ENCODE peak calls at places on chromosomes 1 and 21, in seven cellular contexts. F is lower lobe of right lung, X is NT2/D1, R is body of pancreas, J is bronchial epithelial cell, Y is mucosa of descending colon, P is cardiac muscle cell. M is an unnamed sample.

GRCh38 chr1:145926706-145927072 is 595 bp downstream of the RBM8A start:
- DNase-seq in F (no peak), X (no peak), R (peak; percentile 10), J (no peak), Y (no peak), P (no peak), M (no peak)

GRCh38 chr1:234400773-234401172 is 27.5 kb downstream of the COA6 start:
- DNase-seq in F (no peak), X (no peak), R (no peak), J (no peak), Y (no peak), P (peak; percentile 12), M (no peak)

GRCh38 chr1:36359911-36360310 is 25.8 kb downstream of the STK40 start:
- DNase-seq in F (no peak), X (no peak), R (no peak), J (peak; percentile 94), Y (no peak), P (no peak), M (peak; percentile 58)

GRCh38 chr1:156414440-156415064 is 45.5 kb downstream of the RHBG start:
- DNase-seq in F (no peak), X (no peak), R (no peak), J (no peak), Y (no peak), P (no peak), M (no peak)

GRCh38 chr1:5889901-5890300 is 102.3 kb downstream of the NPHP4 start:
- DNase-seq in F (peak; percentile 9), X (no peak), R (no peak), J (no peak), Y (no peak), P (peak; percentile 4), M (no peak)

GRCh38 chr1:157966034-157966671 is 27.3 kb upstream of the KIRREL1 start:
- DNase-seq in F (no peak), X (no peak), R (peak; percentile 82), J (no peak), Y (peak; percentile 67), P (peak; percentile 64), M (no peak)

GRCh38 chr1:178693368-178693767 is 31.7 kb upstream of the RALGPS2 start:
- DNase-seq in F (no peak), X (peak; percentile 25), R (no peak), J (no peak), Y (no peak), P (peak; percentile 37), M (no peak)

GRCh38 chr1:115423776-115424175 is 85.7 kb upstream of the NGF start:
- DNase-seq in F (no peak), X (no peak), R (no peak), J (peak; percentile 16), Y (no peak), P (no peak), M (no peak)

GRCh38 chr1:117653732-117654484 is 48.1 kb downstream of the TENT5C start:
- DNase-seq in F (no peak), X (no peak), R (no peak), J (no peak), Y (no peak), P (no peak), M (no peak)

GRCh38 chr1:26165126-26165892 is 3.5 kb downstream of the C1orf232 start:
- DNase-seq in F (no peak), X (no peak), R (no peak), J (no peak), Y (no peak), P (no peak), M (no peak)

GRCh38 chr1:206495011-206495461 is 12.3 kb upstream of the RASSF5 start:
- DNase-seq in F (no peak), X (no peak), R (peak; percentile 51), J (no peak), Y (no peak), P (no peak), M (no peak)

GRCh38 chr1:31672988-31673387 is 28.3 kb upstream of the PEF1 start:
- DNase-seq in F (no peak), X (no peak), R (no peak), J (no peak), Y (no peak), P (no peak), M (no peak)

GRCh38 chr1:175204285-175204684 is 11.7 kb upstream of the KIAA0040 start:
- DNase-seq in F (no peak), X (no peak), R (no peak), J (no peak), Y (no peak), P (no peak), M (no peak)

GRCh38 chr1:243851129-243851756 is 1.2 kb upstream of the AKT3 start:
- DNase-seq in F (no peak), X (peak; percentile 11), R (peak; percentile 52), J (peak; percentile 6), Y (peak; percentile 34), P (no peak), M (no peak)

GRCh38 chr1:225655509-225656258 is 2.8 kb upstream of the ENAH start:
- DNase-seq in F (no peak), X (no peak), R (peak; percentile 64), J (peak; percentile 99), Y (peak; percentile 39), P (peak; percentile 97), M (peak; percentile 90)

GRCh38 chr1:183842817-183843187 is 37.9 kb downstream of the RGL1 start:
- DNase-seq in F (no peak), X (no peak), R (no peak), J (no peak), Y (no peak), P (no peak), M (no peak)

GRCh38 chr1:36088265-36088576 is 471 bp upstream of the ADPRS start:
- DNase-seq in F (no peak), X (no peak), R (no peak), J (no peak), Y (no peak), P (no peak), M (no peak)

GRCh38 chr1:221335161-221336101 is 406.5 kb downstream of the DUSP10 start:
- DNase-seq in F (no peak), X (no peak), R (peak; percentile 44), J (peak; percentile 7), Y (peak; percentile 11), P (peak; percentile 78), M (peak; percentile 68)

GRCh38 chr1:187960125-187960638 is 1131.4 kb downstream of the PLA2G4A start:
- DNase-seq in F (no peak), X (no peak), R (no peak), J (no peak), Y (no peak), P (no peak), M (no peak)

GRCh38 chr1:17347769-17348592 is 24.0 kb upstream of the PADI6 start:
- DNase-seq in F (peak; percentile 26), X (no peak), R (no peak), J (peak; percentile 98), Y (no peak), P (peak; percentile 36), M (peak; percentile 70)

GRCh38 chr1:147771216-147772125 is 11.1 kb upstream of the GJA5 start:
- DNase-seq in F (no peak), X (no peak), R (no peak), J (peak; percentile 68), Y (no peak), P (peak; percentile 14), M (peak; percentile 54)

GRCh38 chr1:19988269-19989006 is 9.0 kb upstream of the PLA2G2A start:
- DNase-seq in F (no peak), X (no peak), R (no peak), J (no peak), Y (no peak), P (peak; percentile 70), M (no peak)

DNA sequence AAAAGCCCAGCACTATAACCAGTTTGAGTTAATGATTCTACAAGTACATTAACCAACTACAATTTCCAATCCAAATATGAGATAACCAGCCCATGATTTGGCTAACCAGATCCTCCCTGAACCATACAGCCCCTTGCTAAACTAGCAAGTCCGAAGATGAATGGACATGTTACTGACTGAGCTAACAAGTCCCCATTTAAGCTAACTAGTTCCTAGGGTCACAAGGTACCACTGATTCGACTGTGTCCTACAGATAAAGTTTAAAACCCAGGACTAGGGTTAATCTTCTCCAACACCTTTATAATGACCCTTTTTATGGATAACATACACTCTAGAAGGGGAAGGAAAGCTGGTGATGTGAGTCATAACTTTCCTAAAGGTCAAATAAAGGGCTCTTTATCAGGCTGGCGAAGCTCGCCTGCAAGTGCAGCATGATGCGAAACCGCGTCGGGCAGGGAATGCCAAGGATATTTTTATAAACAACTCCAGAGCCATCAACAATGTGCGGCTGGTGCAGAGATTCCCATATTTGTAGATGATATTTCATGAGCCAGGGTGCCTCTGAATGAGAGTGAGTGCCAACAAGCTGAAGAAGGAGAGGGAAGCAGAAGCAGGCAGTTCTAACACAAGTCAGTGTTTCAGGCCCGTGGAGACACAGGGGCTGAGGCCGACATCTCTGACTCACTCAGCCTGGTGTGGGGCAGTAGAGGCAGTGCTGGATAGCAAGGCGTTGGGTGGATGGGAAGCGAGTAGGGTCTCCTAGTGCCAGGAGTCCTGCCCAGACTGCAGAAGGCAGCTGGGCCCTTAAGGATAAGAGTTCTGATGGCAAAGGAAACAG is 75.6 kb upstream of the ROR1 start:
- DNase-seq in F (peak; percentile 58), X (no peak), R (peak; percentile 79), J (no peak), Y (peak; percentile 31), P (peak; percentile 76), M (no peak)
- H3K4me3 ChIP-seq in F (no peak overlapping the region), X (no peak overlapping the region), R (no peak overlapping the region), J (no peak overlapping the region), Y (no peak overlapping the region), P (no peak overlapping the region), M (no peak overlapping the region)

GRCh38 chr1:29777522-29777921 is 541.2 kb downstream of the PTPRU start:
- DNase-seq in F (no peak), X (no peak), R (no peak), J (no peak), Y (no peak), P (no peak), M (no peak)

GRCh38 chr1:29772584-29772983 is 536.3 kb downstream of the PTPRU start:
- DNase-seq in F (no peak), X (no peak), R (no peak), J (no peak), Y (no peak), P (no peak), M (no peak)

GRCh38 chr1:29779146-29779545 is 542.8 kb downstream of the PTPRU start:
- DNase-seq in F (no peak), X (no peak), R (no peak), J (no peak), Y (no peak), P (no peak), M (no peak)

DNA sequence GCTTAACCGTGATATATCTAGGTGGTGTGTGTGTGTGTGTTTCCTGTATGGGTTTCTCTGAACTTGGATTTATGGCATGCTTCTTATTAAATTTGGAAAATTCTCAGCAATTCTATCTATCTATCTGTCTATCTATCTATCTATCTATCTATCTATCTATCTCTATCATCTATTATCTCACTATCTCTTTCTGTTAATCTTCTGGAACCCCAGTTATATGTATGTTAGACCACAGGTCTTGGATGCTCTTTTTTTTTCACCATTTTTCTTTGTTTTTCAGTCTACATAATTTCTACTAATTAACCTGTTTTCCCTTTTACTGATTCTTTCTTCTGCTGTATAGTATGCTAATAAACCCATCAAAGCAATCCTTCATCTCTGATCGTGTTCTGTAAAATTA is 538.0 kb downstream of the PTPRU start:
- DNase-seq in F (no peak), X (no peak), R (no peak), J (no peak), Y (no peak), P (no peak), M (no peak)
- H3K36me3 ChIP-seq in F (no peaks in the 10 kb centered on the region), X (no peaks in the 10 kb centered on the region), R (no peaks in the 10 kb centered on the region), J (no peaks in the 10 kb centered on the region), Y (no peaks in the 10 kb centered on the region), P (no peaks in the 10 kb centered on the region), M (no peaks in the 10 kb centered on the region)

GRCh38 chr21:25421327-25422028 is 185.8 kb downstream of the MRPL39 start:
- DNase-seq in F (no peak), X (peak; percentile 58), R (peak; percentile 36), J (peak; percentile 4), Y (peak; percentile 50), P (peak; percentile 45), M (peak; percentile 19)
- H3K4me3 ChIP-seq in F (no peak overlapping the region), X (no peak overlapping the region), R (no peak overlapping the region), J (no peak overlapping the region), Y (no peak overlapping the region), P (no peak overlapping the region), M (no peak overlapping the region)

GRCh38 chr1:93574991-93575390 is 106.6 kb downstream of the BCAR3 start:
- DNase-seq in F (no peak), X (no peak), R (no peak), J (no peak), Y (no peak), P (no peak), M (no peak)
- H3K36me3 ChIP-seq in F (peaks cover 77% of the 10 kb centered on the region), X (peaks cover 90% of the 10 kb centered on the region), R (no peaks in the 10 kb centered on the region), J (peaks cover 29% of the 10 kb centered on the region), Y (peaks cover 4% of the 10 kb centered on the region), P (no peaks in the 10 kb centered on the region), M (peaks cover 46% of the 10 kb centered on the region)